ENCODE peak calls at places on chromosomes 2 and 18, in nine cellular contexts. W, C, Y, E, A, B, P, M and S are unnamed samples.

GRCh38 chr2:14064346-14064745 is 568.2 kb upstream of the LRATD1 start:
- DNase-seq in W (no peak), C (no peak), Y (no peak), E (no peak), A (no peak), B (no peak), P (no peak), M (no peak), S (no peak)

GRCh38 chr2:200399046-200399445 is 92.6 kb downstream of the SPATS2L start:
- DNase-seq in W (no peak), C (no peak), Y (no peak), E (no peak), A (no peak), B (no peak), P (no peak), M (peak), S (no peak)

GRCh38 chr18:9478545-9478944 is 3.2 kb downstream of the RALBP1 start:
- DNase-seq in W (no peak), C (no peak), Y (no peak), E (no peak), A (no peak), B (no peak), P (no peak), M (no peak), S (no peak)

GRCh38 chr2:106812377-106812776 is 73.6 kb downstream of the ST6GAL2 start:
- DNase-seq in W (no peak), C (no peak), Y (no peak), E (no peak), A (no peak), B (no peak), P (no peak), M (peak), S (no peak)

GRCh38 chr2:10811552-10811951 is 1.0 kb downstream of the PDIA6 start:
- DNase-seq in W (no peak), C (no peak), Y (no peak), E (no peak), A (no peak), B (no peak), P (no peak), M (no peak), S (no peak)

GRCh38 chr2:25586726-25587144 is 86.6 kb downstream of the DTNB start:
- DNase-seq in W (no peak), C (no peak), Y (no peak), E (no peak), A (no peak), B (no peak), P (no peak), M (no peak), S (no peak)

GRCh38 chr2:177165103-177165583 is 47.5 kb upstream of the HNRNPA3 start:
- DNase-seq in W (peak), C (no peak), Y (no peak), E (no peak), A (peak), B (no peak), P (peak), M (peak), S (no peak)

GRCh38 chr2:45793998-45794720 is 142.7 kb downstream of the PRKCE start:
- DNase-seq in W (no peak), C (no peak), Y (no peak), E (no peak), A (no peak), B (no peak), P (no peak), M (peak), S (no peak)

GRCh38 chr2:64779117-64779690 is 125.5 kb upstream of the SERTAD2 start:
- DNase-seq in W (no peak), C (no peak), Y (no peak), E (no peak), A (no peak), B (no peak), P (no peak), M (peak), S (no peak)

GRCh38 chr18:8709248-8710059 is 4.1 kb downstream of the MTCL1 start:
- DNase-seq in W (no peak), C (no peak), Y (no peak), E (no peak), A (no peak), B (no peak), P (no peak), M (no peak), S (no peak)

GRCh38 chr2:55901322-55901721 is 22.3 kb downstream of the EFEMP1 start:
- DNase-seq in W (no peak), C (no peak), Y (no peak), E (peak), A (no peak), B (no peak), P (no peak), M (peak), S (no peak)

GRCh38 chr2:12597555-12597954 is 119.2 kb upstream of the TRIB2 start:
- DNase-seq in W (no peak), C (no peak), Y (no peak), E (no peak), A (no peak), B (no peak), P (no peak), M (no peak), S (no peak)

GRCh38 chr2:28488083-28488482 is 7.8 kb upstream of the PLB1 start:
- DNase-seq in W (no peak), C (no peak), Y (no peak), E (no peak), A (no peak), B (no peak), P (no peak), M (no peak), S (no peak)

GRCh38 chr2:126723281-126723815 is 67.4 kb downstream of the GYPC start:
- DNase-seq in W (peak), C (no peak), Y (no peak), E (no peak), A (no peak), B (peak), P (no peak), M (no peak), S (no peak)

GRCh38 chr2:196247979-196248286 is 76.6 kb upstream of the STK17B start:
- DNase-seq in W (no peak), C (no peak), Y (no peak), E (no peak), A (no peak), B (no peak), P (no peak), M (no peak), S (no peak)

GRCh38 chr2:111199840-111200239 is 79.1 kb downstream of the BCL2L11 start:
- DNase-seq in W (no peak), C (no peak), Y (no peak), E (no peak), A (no peak), B (no peak), P (no peak), M (no peak), S (no peak)

GRCh38 chr18:1222880-1223279 is 318.2 kb downstream of the ADCYAP1 start:
- DNase-seq in W (no peak), C (no peak), Y (no peak), E (no peak), A (no peak), B (no peak), P (no peak), M (no peak), S (no peak)

GRCh38 chr2:224892574-224893204 is 149.6 kb downstream of the DOCK10 start:
- DNase-seq in W (no peak), C (no peak), Y (no peak), E (no peak), A (no peak), B (no peak), P (no peak), M (no peak), S (no peak)

GRCh38 chr2:219026946-219027345 is 14.4 kb downstream of the CFAP65 start:
- DNase-seq in W (no peak), C (no peak), Y (no peak), E (no peak), A (no peak), B (no peak), P (no peak), M (no peak), S (no peak)

GRCh38 chr2:42834161-42834560 is 41.8 kb upstream of the HAAO start:
- DNase-seq in W (peak), C (no peak), Y (no peak), E (no peak), A (no peak), B (no peak), P (no peak), M (no peak), S (no peak)

GRCh38 chr2:121532347-121532766 is 1.7 kb downstream of the RNU4ATAC start:
- DNase-seq in W (no peak), C (no peak), Y (no peak), E (peak), A (no peak), B (no peak), P (no peak), M (peak), S (no peak)

GRCh38 chr2:75098856-75099255 is 100.5 kb downstream of the TACR1 start:
- DNase-seq in W (no peak), C (no peak), Y (no peak), E (no peak), A (no peak), B (no peak), P (no peak), M (peak), S (no peak)
- TF ChIP-seq CTCF in W (no peak), C (peak), Y (peak), E (peak), A (peak), B (peak), P (no peak), M (peak), S (peak)

GRCh38 chr2:75241696-75242095 is 42.4 kb upstream of the TACR1 start:
- DNase-seq in W (no peak), C (peak), Y (no peak), E (no peak), A (no peak), B (no peak), P (no peak), M (peak), S (no peak)
- TF ChIP-seq CTCF in W (no peak), C (peak), Y (no peak), E (peak), A (no peak), B (no peak), P (no peak), M (peak), S (no peak)

GRCh38 chr18:58952871-58953270 is 88.2 kb downstream of the ZNF532 start:
- DNase-seq in W (no peak), C (no peak), Y (no peak), E (no peak), A (no peak), B (no peak), P (no peak), M (peak), S (no peak)

GRCh38 chr18:58947136-58947732 is 82.6 kb downstream of the ZNF532 start:
- DNase-seq in W (no peak), C (no peak), Y (no peak), E (no peak), A (no peak), B (no peak), P (no peak), M (no peak), S (no peak)

GRCh38 chr18:58952303-58952702 is 87.6 kb downstream of the ZNF532 start:
- DNase-seq in W (no peak), C (no peak), Y (no peak), E (no peak), A (no peak), B (no peak), P (no peak), M (no peak), S (no peak)

GRCh38 chr18:58953627-58954026 is 89.0 kb downstream of the ZNF532 start:
- DNase-seq in W (no peak), C (no peak), Y (no peak), E (no peak), A (no peak), B (peak), P (peak), M (peak), S (no peak)

DNA sequence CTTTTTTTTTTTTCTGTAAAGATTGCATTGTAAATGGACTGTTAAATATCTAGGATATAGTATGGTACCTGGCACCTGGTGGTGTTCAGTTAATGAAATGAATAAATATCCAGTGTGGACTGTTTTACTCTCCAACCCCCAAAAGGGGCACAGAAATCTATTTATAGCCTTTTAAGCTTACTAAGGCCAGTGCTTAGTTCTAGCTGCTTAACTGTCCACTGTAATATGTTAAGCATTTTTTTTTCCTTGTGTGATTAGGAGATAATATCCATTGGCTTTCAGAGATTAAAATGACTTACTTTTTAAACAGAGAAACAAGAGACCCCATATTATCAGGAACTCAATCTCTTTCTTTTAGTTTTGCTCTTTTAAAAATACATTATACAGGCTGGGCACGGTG is 84.4 kb downstream of the ZNF532 start:
- DNase-seq in W (no peak), C (no peak), Y (no peak), E (no peak), A (no peak), B (no peak), P (no peak), M (no peak), S (no peak)
- TF ChIP-seq CTCF in W (no peak), C (no peak), Y (no peak), E (no peak), A (no peak), B (no peak), P (no peak), M (no peak), S (no peak)

GRCh38 chr2:96839875-96840850 is 3.7 kb downstream of the ANKRD23 start:
- DNase-seq in W (no peak), C (no peak), Y (peak), E (no peak), A (no peak), B (no peak), P (no peak), M (no peak), S (no peak)
- TF ChIP-seq CTCF in W (no peak), C (no peak), Y (no peak), E (no peak), A (no peak), B (no peak), P (no peak), M (no peak), S (no peak)

GRCh38 chr2:36921984-36922383 is 44.4 kb downstream of the STRN start:
- DNase-seq in W (no peak), C (no peak), Y (no peak), E (no peak), A (no peak), B (no peak), P (no peak), M (no peak), S (no peak)

GRCh38 chr2:36912692-36913091 is 53.6 kb downstream of the STRN start:
- DNase-seq in W (no peak), C (no peak), Y (no peak), E (no peak), A (no peak), B (no peak), P (no peak), M (no peak), S (no peak)

GRCh38 chr2:36915627-36916026 is 50.7 kb downstream of the STRN start:
- DNase-seq in W (no peak), C (no peak), Y (no peak), E (no peak), A (no peak), B (no peak), P (no peak), M (no peak), S (no peak)

GRCh38 chr2:36919041-36919837 is 47.1 kb downstream of the STRN start:
- DNase-seq in W (no peak), C (no peak), Y (no peak), E (no peak), A (no peak), B (no peak), P (no peak), M (peak), S (no peak)

DNA sequence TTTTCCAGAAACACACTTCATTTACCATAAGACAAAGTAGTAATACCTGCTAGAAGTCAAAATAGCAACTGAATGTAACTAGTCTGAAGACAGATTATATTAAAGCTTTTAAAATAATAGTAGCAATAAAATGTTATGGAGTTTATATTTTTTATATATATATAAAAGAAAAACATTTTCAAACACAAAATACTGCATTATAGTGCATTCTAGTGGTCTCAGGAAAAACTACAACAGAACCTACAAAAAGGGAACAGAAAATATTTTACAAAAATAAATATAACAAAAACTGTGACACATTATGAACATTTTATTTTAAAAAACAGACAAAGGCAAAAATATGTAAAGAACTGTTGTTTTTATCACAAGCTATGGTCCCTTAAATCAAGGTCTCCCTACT is 48.0 kb downstream of the STRN start:
- DNase-seq in W (no peak), C (no peak), Y (no peak), E (no peak), A (no peak), B (no peak), P (no peak), M (no peak), S (no peak)
- TF ChIP-seq CTCF in W (no peak), C (no peak), Y (peak), E (no peak), A (no peak), B (peak), P (peak), M (peak), S (peak)

GRCh38 chr2:73113634-73113958 is 848 bp upstream of the RAB11FIP5 start:
- DNase-seq in W (no peak), C (no peak), Y (no peak), E (no peak), A (no peak), B (no peak), P (no peak), M (no peak), S (no peak)
- TF ChIP-seq CTCF in W (no peak), C (no peak), Y (no peak), E (no peak), A (no peak), B (no peak), P (no peak), M (no peak), S (no peak)

GRCh38 chr2:237743561-237744269 is 54.9 kb upstream of the RBM44 start:
- DNase-seq in W (no peak), C (no peak), Y (no peak), E (no peak), A (no peak), B (no peak), P (no peak), M (peak), S (no peak)

GRCh38 chr2:237744270-237744612 is 54.3 kb upstream of the RBM44 start:
- DNase-seq in W (no peak), C (no peak), Y (no peak), E (no peak), A (no peak), B (no peak), P (no peak), M (no peak), S (no peak)

GRCh38 chr2:237742191-237742590 is 56.4 kb upstream of the RBM44 start:
- DNase-seq in W (no peak), C (no peak), Y (no peak), E (no peak), A (no peak), B (no peak), P (no peak), M (no peak), S (no peak)

GRCh38 chr2:237742614-237743013 is 56.0 kb upstream of the RBM44 start:
- DNase-seq in W (no peak), C (no peak), Y (no peak), E (no peak), A (no peak), B (no peak), P (no peak), M (no peak), S (no peak)

GRCh38 chr2:237743024-237743423 is 55.6 kb upstream of the RBM44 start:
- DNase-seq in W (no peak), C (no peak), Y (no peak), E (no peak), A (no peak), B (no peak), P (no peak), M (no peak), S (no peak)
- TF ChIP-seq CTCF in W (no peak), C (no peak), Y (no peak), E (no peak), A (no peak), B (no peak), P (no peak), M (no peak), S (no peak)